ENCODE peak calls at places on chromosome 1, in five cellular contexts. X is neural crest cell, E is colonic mucosa, D is heart left ventricle, R is uterus. P is an unnamed sample.

GRCh38 chr1:160006312-160006940 is 25.4 kb downstream of the PIGM start:
- DNase-seq in R (peak), X (peak), D (peak), E (peak), P (peak)

GRCh38 chr1:36203554-36204346 is 20.5 kb upstream of the THRAP3 start:
- DNase-seq in X (no peak), R (peak), D (peak), E (no peak), P (no peak)

GRCh38 chr1:60612790-60613189 is 469.6 kb upstream of the NFIA start:
- DNase-seq in D (no peak), X (no peak), E (no peak), R (no peak), P (no peak)

GRCh38 chr1:54340876-54341275 is 65.3 kb downstream of the SSBP3 start:
- DNase-seq in X (no peak), R (no peak), D (no peak), E (no peak), P (no peak)

GRCh38 chr1:86082183-86082582 is 74.4 kb downstream of the COL24A1 start:
- DNase-seq in X (no peak), D (no peak), E (no peak), R (no peak), P (no peak)

GRCh38 chr1:54835131-54835898 is 34.2 kb upstream of the TTC22 start:
- DNase-seq in X (no peak), E (no peak), D (no peak), R (no peak), P (no peak)

GRCh38 chr1:116763116-116763786 is 9.0 kb downstream of the CD2 start:
- DNase-seq in D (no peak), E (no peak), X (no peak), R (peak), P (no peak)

GRCh38 chr1:244273845-244274619 is 177.7 kb downstream of the ADSS2 start:
- DNase-seq in D (peak), R (peak), X (no peak), E (peak), P (no peak)

GRCh38 chr1:203116048-203116810 is 11.3 kb upstream of the ADORA1 start:
- DNase-seq in D (no peak), E (no peak), X (no peak), R (no peak), P (no peak)

GRCh38 chr1:22584001-22584557 is 20.8 kb downstream of the EPHA8 start:
- DNase-seq in D (no peak), X (no peak), E (no peak), R (no peak), P (no peak)

GRCh38 chr1:153434746-153435455 is 18.6 kb downstream of the S100A7A start:
- DNase-seq in X (no peak), D (no peak), E (no peak), R (no peak), P (no peak)

GRCh38 chr1:107004421-107004820 is 52.1 kb upstream of the PRMT6 start:
- DNase-seq in D (no peak), X (no peak), R (no peak), E (no peak), P (no peak)

GRCh38 chr1:245213066-245213465 is 58.3 kb downstream of the KIF26B start:
- DNase-seq in D (no peak), X (no peak), R (no peak), E (no peak), P (no peak)

GRCh38 chr1:116573388-116574100 is 2.7 kb upstream of the CD58 start:
- DNase-seq in X (no peak), E (no peak), R (no peak), D (no peak), P (no peak)

GRCh38 chr1:22347854-22348760 is 103.5 kb upstream of the ZBTB40 start:
- DNase-seq in E (no peak), R (no peak), D (no peak), X (no peak), P (no peak)

GRCh38 chr1:224181453-224181810 is 1.6 kb upstream of the DEGS1 start:
- DNase-seq in D (no peak), E (no peak), X (no peak), R (no peak), P (no peak)

GRCh38 chr1:234911787-234912186 is 216.8 kb downstream of the TOMM20 start:
- DNase-seq in D (peak), X (peak), E (no peak), R (no peak), P (no peak)
- TF ChIP-seq CTCF in D (no peak), X (no peak), E (no peak), R (no peak), P (no peak)

DNA sequence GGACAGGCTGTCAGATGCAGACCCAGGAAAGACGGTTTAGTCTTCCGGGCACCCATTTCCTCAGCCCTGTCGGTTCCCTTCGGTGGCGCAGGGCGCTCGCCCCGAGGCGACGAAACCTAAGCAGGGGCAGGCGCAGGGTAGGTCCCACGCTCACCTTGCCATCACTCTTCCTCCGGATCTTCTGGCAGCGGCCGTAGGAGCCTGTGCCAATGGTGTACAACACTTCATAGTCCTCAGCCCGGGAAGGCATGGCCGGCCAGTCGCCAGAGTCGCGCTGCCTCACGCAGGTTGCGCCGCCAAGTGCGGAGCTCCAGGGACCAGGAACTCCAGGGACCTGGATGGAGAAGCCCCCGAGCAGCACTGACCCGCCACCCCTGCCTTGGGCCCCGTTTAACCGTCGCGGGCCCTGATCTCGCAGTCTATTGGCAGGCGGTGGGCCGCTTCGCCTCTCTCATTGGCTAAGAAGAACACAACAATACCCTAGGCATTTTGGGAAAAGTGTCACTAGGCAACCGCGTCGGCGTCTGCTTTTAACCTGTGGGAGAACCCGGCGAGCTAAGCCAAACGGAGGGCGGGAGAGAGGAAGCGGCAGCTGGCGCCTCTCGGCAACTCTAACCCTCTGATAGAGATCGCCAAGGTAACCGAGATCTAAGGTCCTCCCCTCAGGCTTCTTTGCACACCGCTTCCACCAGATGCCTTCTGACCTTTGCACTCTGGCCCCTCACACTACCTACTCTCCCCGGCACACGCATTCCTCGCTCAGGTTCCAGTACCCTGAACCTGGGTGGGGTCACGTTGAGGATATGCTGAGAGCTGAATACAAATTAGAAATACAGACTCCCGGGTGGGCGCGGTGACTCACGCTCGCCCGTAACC is at the start of gene NEK2:
- DNase-seq in E (peak), X (peak), R (peak), D (peak), P (peak)
- TF ChIP-seq CTCF in E (no peak), X (no peak), R (no peak), D (no peak), P (no peak)

GRCh38 chr1:50970508-50970885 is 452 bp downstream of the CDKN2C start:
- DNase-seq in X (no peak), R (no peak), D (no peak), E (no peak), P (no peak)
- TF ChIP-seq CTCF in X (no peak), R (no peak), D (no peak), E (no peak), P (no peak)

GRCh38 chr1:92601044-92601443 is 114.3 kb upstream of the GFI1 start:
- DNase-seq in E (no peak), D (no peak), X (no peak), R (no peak), P (no peak)

GRCh38 chr1:92599184-92599583 is 112.5 kb upstream of the GFI1 start:
- DNase-seq in D (no peak), R (no peak), X (no peak), E (no peak), P (no peak)
- TF ChIP-seq CTCF in D (peak), R (peak), X (peak), E (no peak), P (peak)

DNA sequence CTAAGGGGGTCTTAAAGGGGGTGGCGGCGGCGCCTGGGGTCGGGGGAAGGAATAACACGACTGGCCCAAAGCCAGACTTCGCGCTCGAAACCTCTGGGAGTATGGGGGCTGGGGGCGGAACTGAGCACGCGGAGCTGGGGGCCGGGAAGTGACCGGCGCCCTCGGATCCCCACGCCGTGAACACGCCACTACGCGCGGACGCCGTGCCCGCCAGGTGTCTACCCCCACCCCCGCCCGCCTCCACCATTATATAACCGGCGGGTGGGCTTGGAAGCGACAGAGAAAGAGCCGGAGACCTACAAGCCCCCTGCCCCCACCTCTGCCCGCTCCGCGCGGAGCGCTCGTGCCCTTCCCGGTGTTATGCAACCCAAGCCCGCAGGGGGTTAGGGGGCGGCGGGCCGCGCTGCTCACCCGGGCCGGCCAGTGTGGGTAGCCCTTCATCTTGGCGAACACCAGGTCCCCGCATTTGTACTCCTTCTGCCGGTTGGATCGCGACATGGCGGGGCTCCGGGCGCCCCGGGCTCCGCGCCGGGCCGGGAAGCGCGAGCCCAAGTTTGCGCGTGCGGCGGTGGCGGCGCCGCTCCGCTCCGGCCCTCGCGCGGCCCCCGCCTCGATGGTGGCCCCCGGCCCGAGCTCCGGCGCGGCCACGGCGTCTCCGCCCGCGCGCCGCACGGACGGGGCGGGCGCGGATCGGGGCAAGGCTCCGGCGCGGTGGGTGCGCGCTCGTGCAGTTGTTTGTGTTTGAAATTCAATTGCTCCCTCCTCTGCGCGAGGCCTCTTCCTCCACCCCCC is at the start of gene HDGF:
- DNase-seq in R (peak), D (peak), X (peak), E (peak), P (peak)
- TF ChIP-seq CTCF in R (no peak), D (no peak), X (no peak), E (no peak), P (peak)

GRCh38 chr1:17671741-17672140 is 83.4 kb upstream of the ACTL8 start:
- DNase-seq in D (no peak), X (no peak), E (no peak), R (no peak), P (no peak)
- TF ChIP-seq CTCF in D (no peak), X (peak), E (no peak), R (no peak), P (peak)

GRCh38 chr1:220809704-220810103 is 23.0 kb downstream of the MTARC1 start:
- DNase-seq in D (no peak), R (no peak), X (no peak), E (no peak), P (no peak)
- TF ChIP-seq CTCF in D (no peak), R (no peak), X (no peak), E (no peak), P (no peak)

GRCh38 chr1:163820190-163820589 is 498.4 kb downstream of the NUF2 start:
- DNase-seq in E (no peak), X (no peak), R (no peak), D (no peak), P (no peak)

GRCh38 chr1:163822933-163823511 is 501.3 kb downstream of the NUF2 start:
- DNase-seq in X (no peak), R (no peak), E (no peak), D (no peak), P (no peak)

GRCh38 chr1:163821679-163822078 is 499.9 kb downstream of the NUF2 start:
- DNase-seq in E (no peak), X (no peak), R (no peak), D (no peak), P (no peak)

GRCh38 chr1:163824006-163824405 is 502.3 kb downstream of the NUF2 start:
- DNase-seq in D (peak), E (no peak), X (no peak), R (peak), P (no peak)

DNA sequence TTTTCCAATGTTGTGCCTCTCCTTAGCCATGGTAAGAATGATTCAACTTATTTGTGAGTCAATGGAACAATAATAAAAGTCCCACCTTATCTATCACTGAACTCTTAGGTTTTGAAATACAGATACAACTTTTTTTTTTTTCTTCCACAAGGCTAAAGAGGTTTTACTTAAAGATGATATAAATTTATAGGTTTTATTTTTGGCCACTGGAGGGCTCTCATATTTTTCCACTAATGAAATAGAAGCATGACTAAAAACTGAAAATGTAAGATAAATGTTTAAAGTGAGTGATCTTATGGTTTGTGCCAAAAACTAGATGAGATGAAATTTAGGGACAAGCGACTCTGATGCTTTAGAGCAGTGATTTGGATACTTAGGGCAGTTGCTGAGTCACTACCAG is 499.0 kb downstream of the NUF2 start:
- DNase-seq in R (no peak), E (no peak), X (no peak), D (no peak), P (no peak)
- TF ChIP-seq CTCF in R (peak), E (no peak), X (peak), D (no peak), P (no peak)